ENCODE peak calls at places on chromosomes 5 and 9, in six cellular contexts. A is esophagus squamous epithelium, X is hepatocyte, B is adrenal gland, C is A549, L is endothelial cell of umbilical vein. N is an unnamed sample.

GRCh38 chr9:91937031-91937430 is 13.0 kb downstream of the ROR2 start:
- DNase-seq in A (no peak), B (no peak), L (no peak), C (no peak), X (no peak), N (no peak)

GRCh38 chr5:126998201-126998631 is 32.1 kb downstream of the MARCHF3 start:
- DNase-seq in X (no peak), B (no peak), L (no peak), C (no peak), A (no peak), N (no peak)

GRCh38 chr5:102295534-102296228 is 403 bp downstream of the SLCO4C1 start:
- DNase-seq in B (no peak), C (no peak), A (no peak), L (no peak), X (peak; percentile 48), N (no peak)

GRCh38 chr9:25939116-25939515 is 260.9 kb upstream of the TUSC1 start:
- DNase-seq in B (no peak), C (no peak), A (no peak), X (no peak), L (no peak), N (no peak)

GRCh38 chr5:172492991-172493390 is 38.7 kb upstream of the SH3PXD2B start:
- DNase-seq in A (no peak), X (no peak), C (no peak), L (no peak), B (no peak), N (no peak)

GRCh38 chr9:128175102-128175563 is 15.1 kb downstream of the BBLN start:
- DNase-seq in X (no peak), L (no peak), C (no peak), A (no peak), B (peak; percentile 51), N (no peak)

GRCh38 chr5:52743970-52744369 is 43.7 kb upstream of the ITGA1 start:
- DNase-seq in X (no peak), C (no peak), A (no peak), L (peak; percentile 88), B (peak; percentile 51), N (no peak)

GRCh38 chr5:154352960-154353548 is 92.7 kb upstream of the SAP30L start:
- DNase-seq in C (no peak), B (peak; percentile 13), A (no peak), L (no peak), X (no peak), N (no peak)

GRCh38 chr5:72134226-72134625 is 27.0 kb downstream of the MAP1B start:
- DNase-seq in C (no peak), B (no peak), X (no peak), A (no peak), L (peak; percentile 39), N (no peak)

GRCh38 chr9:122579874-122580273 is 3.3 kb downstream of the OR1L8 start:
- DNase-seq in C (no peak), L (no peak), B (no peak), X (no peak), A (no peak), N (no peak)

GRCh38 chr9:122580360-122580759 is 2.8 kb downstream of the OR1L8 start:
- DNase-seq in A (no peak), B (no peak), C (peak; percentile 18), X (no peak), L (peak; percentile 83), N (no peak)
- H3K9me3 ChIP-seq in A (no peaks in the 10 kb centered on the region), B (no peaks in the 10 kb centered on the region), C (no peaks in the 10 kb centered on the region), X (no peaks in the 10 kb centered on the region), L (no peaks in the 10 kb centered on the region), N (no peaks in the 10 kb centered on the region)

DNA sequence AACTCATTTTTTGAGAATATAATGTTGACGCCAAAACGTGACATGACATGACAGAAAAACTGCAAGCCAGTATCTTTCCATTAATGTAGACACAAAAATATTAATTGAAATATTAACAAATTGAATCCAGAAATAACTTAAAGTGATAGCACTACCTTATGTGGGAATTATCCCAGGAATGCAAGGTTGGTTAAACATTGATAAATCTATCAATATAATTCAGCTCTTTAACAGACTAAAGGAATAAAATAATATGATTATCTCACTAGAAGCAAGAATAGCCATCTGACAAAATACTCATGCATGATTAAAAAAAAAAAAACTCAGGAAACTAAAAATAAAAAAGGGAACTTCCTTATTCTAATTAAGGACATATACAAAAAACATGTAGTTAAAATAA is 6.8 kb downstream of the ZNF510 start:
- DNase-seq in B (no peak), C (no peak), L (no peak), A (no peak), X (no peak), N (no peak)
- H3K9me3 ChIP-seq in B (peaks cover 19% of the 10 kb centered on the region), C (peaks cover 94% of the 10 kb centered on the region), L (no peaks in the 10 kb centered on the region), A (peaks cover 49% of the 10 kb centered on the region), X (peaks cover 61% of the 10 kb centered on the region), N (peaks cover 30% of the 10 kb centered on the region)

GRCh38 chr5:108373426-108373825 is 8.5 kb downstream of the FBXL17 start:
- DNase-seq in B (no peak), X (no peak), A (no peak), L (no peak), C (no peak), N (no peak)
- H3K9me3 ChIP-seq in B (peaks cover 5% of the 10 kb centered on the region), X (peaks cover 5% of the 10 kb centered on the region), A (peaks cover 12% of the 10 kb centered on the region), L (no peaks in the 10 kb centered on the region), C (peaks cover 26% of the 10 kb centered on the region), N (peaks cover 8% of the 10 kb centered on the region)

GRCh38 chr5:4043135-4043534 is 447.5 kb downstream of the IRX1 start:
- DNase-seq in X (no peak), A (no peak), C (no peak), B (no peak), L (no peak), N (no peak)

GRCh38 chr5:4038994-4039393 is 443.4 kb downstream of the IRX1 start:
- DNase-seq in L (no peak), C (no peak), B (no peak), X (no peak), A (no peak), N (no peak)

GRCh38 chr5:4036861-4037260 is 441.2 kb downstream of the IRX1 start:
- DNase-seq in X (no peak), L (no peak), B (no peak), A (no peak), C (no peak), N (no peak)

GRCh38 chr5:4044881-4045280 is 449.2 kb downstream of the IRX1 start:
- DNase-seq in B (no peak), L (no peak), C (no peak), A (no peak), X (no peak), N (no peak)

DNA sequence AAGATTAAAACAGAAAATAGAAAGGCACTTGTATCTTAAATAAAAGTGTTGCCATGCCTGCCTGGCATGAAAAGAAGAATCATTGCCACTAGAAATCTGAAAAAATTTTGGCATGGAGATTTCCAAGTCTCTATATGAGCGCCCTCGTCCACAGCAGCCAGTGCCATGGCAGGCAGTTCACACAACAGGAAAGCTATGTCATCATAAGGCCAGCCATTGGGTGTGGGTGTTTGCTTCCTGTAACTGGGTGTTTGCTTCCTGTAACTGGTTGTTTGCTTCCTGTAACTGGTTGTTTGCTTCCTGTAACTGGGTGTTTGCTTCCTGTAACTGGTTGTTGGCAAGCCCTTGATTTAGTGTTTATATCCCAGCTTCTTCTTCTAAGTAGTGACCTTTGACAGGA is 446.7 kb downstream of the IRX1 start:
- DNase-seq in B (no peak), A (no peak), X (no peak), C (no peak), L (no peak), N (no peak)
- H3K9me3 ChIP-seq in B (no peaks in the 10 kb centered on the region), A (no peaks in the 10 kb centered on the region), X (no peaks in the 10 kb centered on the region), C (no peaks in the 10 kb centered on the region), L (no peaks in the 10 kb centered on the region), N (no peaks in the 10 kb centered on the region)

DNA sequence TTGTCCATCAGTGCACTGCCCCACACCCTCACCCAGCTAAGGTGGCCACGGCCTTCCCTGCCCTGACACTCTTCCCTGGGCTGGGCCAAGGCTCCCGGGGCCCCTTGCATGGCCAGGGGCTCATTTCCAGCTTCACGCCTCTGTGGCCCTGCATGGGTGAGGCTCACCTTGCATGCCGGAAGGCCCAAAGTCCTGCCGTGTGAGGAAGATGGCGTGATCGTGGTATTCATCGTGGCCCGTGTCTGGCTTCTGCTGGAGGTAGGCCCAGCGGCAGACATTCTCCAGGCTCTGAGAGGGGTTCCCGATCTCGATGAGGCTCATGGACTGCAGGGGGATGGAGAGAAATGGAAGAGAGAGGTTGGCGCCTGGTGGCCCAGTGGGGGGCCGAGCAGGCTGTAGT is 98.4 kb downstream of the ZNF354C start:
- DNase-seq in X (no peak), C (no peak), B (no peak), L (no peak), A (no peak), N (no peak)
- H3K9me3 ChIP-seq in X (no peaks in the 10 kb centered on the region), C (peaks cover 24% of the 10 kb centered on the region), B (no peaks in the 10 kb centered on the region), L (peaks cover 5% of the 10 kb centered on the region), A (peaks cover 5% of the 10 kb centered on the region), N (no peaks in the 10 kb centered on the region)

GRCh38 chr9:122498883-122499288 is 11.7 kb upstream of the OR1J2 start:
- DNase-seq in X (peak; percentile 4), C (peak; percentile 13), A (no peak), L (peak; percentile 56), B (peak; percentile 23), N (no peak)
- H3K9me3 ChIP-seq in X (no peaks in the 10 kb centered on the region), C (peaks cover 3% of the 10 kb centered on the region), A (no peaks in the 10 kb centered on the region), L (no peaks in the 10 kb centered on the region), B (no peaks in the 10 kb centered on the region), N (no peaks in the 10 kb centered on the region)

GRCh38 chr9:95732803-95733686 is 142.4 kb upstream of the ERCC6L2 start:
- DNase-seq in L (no peak), C (no peak), B (no peak), X (no peak), A (no peak), N (no peak)
- H3K9me3 ChIP-seq in L (no peaks in the 10 kb centered on the region), C (no peaks in the 10 kb centered on the region), B (no peaks in the 10 kb centered on the region), X (no peaks in the 10 kb centered on the region), A (no peaks in the 10 kb centered on the region), N (no peaks in the 10 kb centered on the region)

GRCh38 chr5:150931368-150931965 is 26.7 kb upstream of the ZNF300 start:
- DNase-seq in L (no peak), X (no peak), C (no peak), A (no peak), B (no peak), N (no peak)
- H3K9me3 ChIP-seq in L (peaks cover 22% of the 10 kb centered on the region), X (peaks cover 20% of the 10 kb centered on the region), C (peaks cover 74% of the 10 kb centered on the region), A (peaks cover 89% of the 10 kb centered on the region), B (peaks cover 9% of the 10 kb centered on the region), N (peaks cover 18% of the 10 kb centered on the region)